ENCODE peak calls at places on chromosomes 7 and 10, in nine cellular contexts. One of them, this sample, is unnamed.

GRCh38 chr10:24891823-24892222 is 60.6 kb downstream of the PRTFDC1 start:
- DNase-seq in ovary: no peak
- DNase-seq in AG04450: peak
- DNase-seq in OCI-LY7: no peak
- DNase-seq in PC-9: no peak
- DNase-seq in AG04449: no peak
- DNase-seq in adrenal gland: no peak
- DNase-seq in lung: no peak
- DNase-seq in fibroblast of villous mesenchyme: peak
- DNase-seq in this sample: peak

GRCh38 chr7:155984028-155984607 is 171.9 kb upstream of the SHH start:
- DNase-seq in fibroblast of villous mesenchyme: no peak
- DNase-seq in PC-9: no peak
- DNase-seq in adrenal gland: peak
- DNase-seq in AG04450: no peak
- DNase-seq in AG04449: no peak
- DNase-seq in lung: no peak
- DNase-seq in OCI-LY7: no peak
- DNase-seq in ovary: no peak
- DNase-seq in this sample: no peak

GRCh38 chr10:21510218-21511070 is 15.0 kb downstream of the SKIDA1 start:
- DNase-seq in adrenal gland: no peak
- DNase-seq in AG04449: no peak
- DNase-seq in AG04450: no peak
- DNase-seq in OCI-LY7: no peak
- DNase-seq in ovary: peak
- DNase-seq in fibroblast of villous mesenchyme: no peak
- DNase-seq in PC-9: no peak
- DNase-seq in lung: no peak
- DNase-seq in this sample: no peak

GRCh38 chr7:103009466-103010219 is 65.0 kb downstream of the FBXL13 start:
- DNase-seq in OCI-LY7: peak
- DNase-seq in AG04450: no peak
- DNase-seq in PC-9: no peak
- DNase-seq in lung: no peak
- DNase-seq in fibroblast of villous mesenchyme: no peak
- DNase-seq in adrenal gland: no peak
- DNase-seq in AG04449: no peak
- DNase-seq in ovary: no peak
- DNase-seq in this sample: no peak

GRCh38 chr10:61992683-61993629 is 91.5 kb downstream of the ARID5B start:
- DNase-seq in OCI-LY7: peak
- DNase-seq in fibroblast of villous mesenchyme: peak
- DNase-seq in adrenal gland: peak
- DNase-seq in AG04450: peak
- DNase-seq in lung: peak
- DNase-seq in AG04449: peak
- DNase-seq in PC-9: no peak
- DNase-seq in ovary: peak
- DNase-seq in this sample: peak

GRCh38 chr7:91569702-91570457 is 305.6 kb downstream of the FZD1 start:
- DNase-seq in lung: no peak
- DNase-seq in PC-9: no peak
- DNase-seq in ovary: no peak
- DNase-seq in AG04450: no peak
- DNase-seq in AG04449: no peak
- DNase-seq in fibroblast of villous mesenchyme: peak
- DNase-seq in adrenal gland: no peak
- DNase-seq in OCI-LY7: no peak
- DNase-seq in this sample: no peak

GRCh38 chr10:68828833-68829232 is 1.5 kb downstream of the STOX1 start:
- DNase-seq in fibroblast of villous mesenchyme: no peak
- DNase-seq in AG04450: no peak
- DNase-seq in OCI-LY7: no peak
- DNase-seq in PC-9: no peak
- DNase-seq in lung: no peak
- DNase-seq in AG04449: no peak
- DNase-seq in ovary: no peak
- DNase-seq in adrenal gland: no peak
- DNase-seq in this sample: no peak

GRCh38 chr10:77949167-77949566 is 22.6 kb upstream of the DLG5 start:
- DNase-seq in ovary: no peak
- DNase-seq in AG04450: no peak
- DNase-seq in PC-9: peak
- DNase-seq in adrenal gland: peak
- DNase-seq in AG04449: no peak
- DNase-seq in OCI-LY7: no peak
- DNase-seq in lung: no peak
- DNase-seq in fibroblast of villous mesenchyme: peak
- DNase-seq in this sample: peak

GRCh38 chr7:22969010-22969431 is 44.9 kb downstream of the HYCC1 start:
- DNase-seq in ovary: no peak
- DNase-seq in lung: peak
- DNase-seq in PC-9: no peak
- DNase-seq in AG04450: no peak
- DNase-seq in fibroblast of villous mesenchyme: no peak
- DNase-seq in AG04449: no peak
- DNase-seq in OCI-LY7: no peak
- DNase-seq in adrenal gland: no peak
- DNase-seq in this sample: no peak

GRCh38 chr7:10889266-10889898 is 84.3 kb upstream of the PHF14 start:
- DNase-seq in lung: no peak
- DNase-seq in PC-9: peak
- DNase-seq in AG04450: peak
- DNase-seq in OCI-LY7: peak
- DNase-seq in fibroblast of villous mesenchyme: peak
- DNase-seq in AG04449: peak
- DNase-seq in adrenal gland: peak
- DNase-seq in ovary: no peak
- DNase-seq in this sample: peak

GRCh38 chr7:45703911-45704682 is 129.9 kb downstream of the ADCY1 start:
- DNase-seq in lung: no peak
- DNase-seq in OCI-LY7: no peak
- DNase-seq in fibroblast of villous mesenchyme: no peak
- DNase-seq in AG04450: no peak
- DNase-seq in ovary: no peak
- DNase-seq in PC-9: no peak
- DNase-seq in adrenal gland: no peak
- DNase-seq in AG04449: no peak
- DNase-seq in this sample: no peak

GRCh38 chr7:77989981-77990566 is 191.5 kb downstream of the PHTF2 start:
- DNase-seq in ovary: no peak
- DNase-seq in OCI-LY7: peak
- DNase-seq in lung: no peak
- DNase-seq in fibroblast of villous mesenchyme: peak
- DNase-seq in adrenal gland: no peak
- DNase-seq in AG04450: no peak
- DNase-seq in PC-9: peak
- DNase-seq in AG04449: no peak
- DNase-seq in this sample: no peak

GRCh38 chr10:132043861-132044695 is 21.7 kb upstream of the JAKMIP3 start:
- DNase-seq in lung: no peak
- DNase-seq in AG04450: no peak
- DNase-seq in ovary: no peak
- DNase-seq in adrenal gland: no peak
- DNase-seq in AG04449: no peak
- DNase-seq in PC-9: no peak
- DNase-seq in OCI-LY7: peak
- DNase-seq in fibroblast of villous mesenchyme: no peak
- DNase-seq in this sample: no peak

GRCh38 chr10:132899054-132899750 is 43.2 kb downstream of the CFAP46 start:
- DNase-seq in adrenal gland: peak
- DNase-seq in lung: no peak
- DNase-seq in AG04450: no peak
- DNase-seq in ovary: no peak
- DNase-seq in fibroblast of villous mesenchyme: no peak
- DNase-seq in AG04449: no peak
- DNase-seq in OCI-LY7: no peak
- DNase-seq in PC-9: no peak
- DNase-seq in this sample: no peak

GRCh38 chr7:50982626-50983025 is 199.9 kb upstream of the GRB10 start:
- DNase-seq in PC-9: no peak
- DNase-seq in adrenal gland: no peak
- DNase-seq in lung: no peak
- DNase-seq in AG04450: no peak
- DNase-seq in AG04449: no peak
- DNase-seq in fibroblast of villous mesenchyme: no peak
- DNase-seq in OCI-LY7: no peak
- DNase-seq in ovary: no peak
- DNase-seq in this sample: no peak
- TF ChIP-seq CTCF in PC-9: peak
- TF ChIP-seq CTCF in adrenal gland: no peak
- TF ChIP-seq CTCF in lung: no peak
- TF ChIP-seq CTCF in AG04450: no peak
- TF ChIP-seq CTCF in AG04449: no peak
- TF ChIP-seq CTCF in fibroblast of villous mesenchyme: peak
- TF ChIP-seq CTCF in OCI-LY7: peak
- TF ChIP-seq CTCF in ovary: no peak
- TF ChIP-seq CTCF in this sample: peak

DNA sequence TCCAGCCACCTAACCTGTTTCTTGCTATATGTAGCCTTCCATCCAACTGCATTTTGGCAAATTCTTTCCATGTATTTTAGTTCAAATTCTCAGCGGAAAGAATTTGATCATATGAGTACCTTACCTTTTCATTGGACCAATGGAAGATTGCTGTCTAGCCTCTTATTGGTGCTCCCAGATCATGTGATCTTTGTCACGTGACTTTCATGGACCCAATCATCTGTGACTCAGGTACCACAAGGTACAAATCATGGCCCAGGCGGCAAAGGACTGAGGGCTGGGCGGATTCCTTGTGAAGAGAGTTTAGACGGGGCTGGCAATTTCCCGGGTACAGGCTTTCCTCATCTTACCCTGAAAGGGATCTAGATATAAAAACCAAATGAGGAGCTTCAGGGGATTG is 85.9 kb upstream of the TBX20 start:
- DNase-seq in OCI-LY7: no peak
- DNase-seq in adrenal gland: no peak
- DNase-seq in lung: no peak
- DNase-seq in AG04450: no peak
- DNase-seq in fibroblast of villous mesenchyme: no peak
- DNase-seq in PC-9: no peak
- DNase-seq in ovary: no peak
- DNase-seq in AG04449: no peak
- DNase-seq in this sample: no peak
- H3K4me3 ChIP-seq in OCI-LY7: no peak
- H3K4me3 ChIP-seq in adrenal gland: no peak
- H3K4me3 ChIP-seq in lung: no peak
- H3K4me3 ChIP-seq in AG04450: no peak
- H3K4me3 ChIP-seq in fibroblast of villous mesenchyme: no peak
- H3K4me3 ChIP-seq in PC-9: no peak
- H3K4me3 ChIP-seq in ovary: no peak
- H3K4me3 ChIP-seq in AG04449: no peak
- H3K4me3 ChIP-seq in this sample: no peak

DNA sequence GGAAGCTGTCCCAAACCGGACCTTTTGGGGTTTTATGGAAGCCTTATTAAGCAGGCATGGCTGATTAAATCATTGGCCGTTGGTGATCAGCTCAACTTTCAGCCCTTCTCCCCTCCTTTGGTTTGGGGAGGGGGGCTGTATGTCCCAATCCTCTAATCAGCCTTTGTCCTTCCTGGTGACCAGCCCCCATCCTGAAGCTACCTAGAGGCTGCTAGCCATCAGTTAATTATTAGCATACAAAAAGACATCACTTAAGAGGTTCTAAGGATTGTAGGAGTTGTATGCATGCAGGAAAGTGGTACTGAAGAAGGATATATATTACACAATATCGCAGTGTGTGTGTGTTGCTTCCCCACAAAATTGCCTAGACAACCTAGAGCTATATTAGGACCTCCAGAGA is 553.3 kb upstream of the FZD8 start:
- DNase-seq in adrenal gland: no peak
- DNase-seq in AG04450: no peak
- DNase-seq in lung: no peak
- DNase-seq in fibroblast of villous mesenchyme: no peak
- DNase-seq in PC-9: no peak
- DNase-seq in AG04449: no peak
- DNase-seq in OCI-LY7: no peak
- DNase-seq in ovary: no peak
- DNase-seq in this sample: no peak
- TF ChIP-seq CTCF in adrenal gland: no peak
- TF ChIP-seq CTCF in AG04450: no peak
- TF ChIP-seq CTCF in lung: no peak
- TF ChIP-seq CTCF in fibroblast of villous mesenchyme: no peak
- TF ChIP-seq CTCF in PC-9: no peak
- TF ChIP-seq CTCF in AG04449: no peak
- TF ChIP-seq CTCF in OCI-LY7: no peak
- TF ChIP-seq CTCF in ovary: no peak
- TF ChIP-seq CTCF in this sample: no peak

GRCh38 chr7:30476401-30477145 is 2.0 kb downstream of the NOD1 start:
- DNase-seq in fibroblast of villous mesenchyme: peak
- DNase-seq in OCI-LY7: no peak
- DNase-seq in adrenal gland: no peak
- DNase-seq in lung: no peak
- DNase-seq in AG04449: no peak
- DNase-seq in ovary: no peak
- DNase-seq in AG04450: no peak
- DNase-seq in PC-9: no peak
- DNase-seq in this sample: no peak
- H3K4me3 ChIP-seq in fibroblast of villous mesenchyme: peak
- H3K4me3 ChIP-seq in OCI-LY7: no peak
- H3K4me3 ChIP-seq in adrenal gland: no peak
- H3K4me3 ChIP-seq in lung: no peak
- H3K4me3 ChIP-seq in AG04449: no peak
- H3K4me3 ChIP-seq in ovary: peak
- H3K4me3 ChIP-seq in AG04450: no peak
- H3K4me3 ChIP-seq in PC-9: no peak
- H3K4me3 ChIP-seq in this sample: no peak

GRCh38 chr10:113578766-113579165 is 25.9 kb downstream of the HABP2 start:
- DNase-seq in AG04449: no peak
- DNase-seq in adrenal gland: no peak
- DNase-seq in AG04450: no peak
- DNase-seq in fibroblast of villous mesenchyme: no peak
- DNase-seq in lung: no peak
- DNase-seq in PC-9: no peak
- DNase-seq in OCI-LY7: no peak
- DNase-seq in ovary: no peak
- DNase-seq in this sample: no peak
- TF ChIP-seq CTCF in AG04449: no peak
- TF ChIP-seq CTCF in adrenal gland: no peak
- TF ChIP-seq CTCF in AG04450: no peak
- TF ChIP-seq CTCF in fibroblast of villous mesenchyme: no peak
- TF ChIP-seq CTCF in lung: no peak
- TF ChIP-seq CTCF in PC-9: no peak
- TF ChIP-seq CTCF in OCI-LY7: no peak
- TF ChIP-seq CTCF in ovary: no peak
- TF ChIP-seq CTCF in this sample: no peak

This sample was measured in retinal pigment epithelial cell.